ENCODE peak calls at places on chromosome 22, in seven cellular contexts. W is activated CD8-positive, alpha-beta T cell treated with anti-CD3 and anti-CD28 coated beads for 36 hours; V is endothelial cell; H is cardiac fibroblast; X is EH; A is foreskin fibroblast; S is coronary artery. M is an unnamed sample.

GRCh38 chr22:35917651-35918050 is 111.0 kb downstream of the RBFOX2 start:
- DNase-seq in A (no peak), S (no peak), X (no peak), W (no peak), H (no peak), V (no peak), M (no peak)

GRCh38 chr22:49838771-49839717 is 11.4 kb upstream of the BRD1 start:
- DNase-seq in X (no peak), H (no peak), S (no peak), A (no peak), W (peak), V (no peak), M (no peak)

GRCh38 chr22:42217019-42217751 is 53.3 kb downstream of the TCF20 start:
- DNase-seq in W (peak), V (no peak), S (no peak), X (no peak), H (no peak), A (no peak), M (no peak)

GRCh38 chr22:32625985-32626384 is 151.4 kb downstream of the FBXO7 start:
- DNase-seq in V (no peak), A (no peak), X (peak), H (no peak), W (no peak), S (no peak), M (no peak)

GRCh38 chr22:33271390-33272161 is 213.4 kb upstream of the SYN3 start:
- DNase-seq in A (no peak), V (no peak), W (no peak), S (peak), H (peak), X (peak), M (no peak)

GRCh38 chr22:24436553-24436952 is 9.2 kb downstream of the ADORA2A start:
- DNase-seq in S (peak), V (no peak), A (no peak), H (no peak), X (no peak), W (no peak), M (no peak)

GRCh38 chr22:21712751-21713427 is 22.7 kb downstream of the YPEL1 start:
- DNase-seq in X (peak), W (peak), H (peak), A (peak), S (no peak), V (peak), M (peak)

GRCh38 chr22:40037320-40037719 is 42.6 kb downstream of the FAM83F start:
- DNase-seq in H (no peak), S (no peak), V (no peak), X (no peak), W (no peak), A (no peak), M (no peak)

GRCh38 chr22:35598396-35598710 is 18.8 kb downstream of the MB start:
- DNase-seq in H (no peak), X (no peak), W (no peak), V (no peak), A (no peak), S (no peak), M (no peak)

GRCh38 chr22:19663821-19664325 is 50.4 kb upstream of the SEPTIN5 start:
- DNase-seq in W (no peak), X (peak), H (peak), A (peak), V (no peak), S (no peak), M (peak)

GRCh38 chr22:24697671-24698082 is 76.8 kb downstream of the PIWIL3 start:
- DNase-seq in X (no peak), A (no peak), W (no peak), H (no peak), S (no peak), V (no peak), M (no peak)

GRCh38 chr22:28706845-28707244 is 27.2 kb upstream of the TTC28 start:
- DNase-seq in V (no peak), S (no peak), X (no peak), A (no peak), W (no peak), H (no peak), M (no peak)

GRCh38 chr22:32904044-32904443 is 102.5 kb downstream of the TIMP3 start:
- DNase-seq in H (peak), X (peak), V (peak), S (no peak), W (peak), A (no peak), M (peak)

GRCh38 chr22:46533434-46533833 is 4.0 kb downstream of the CELSR1 start:
- DNase-seq in X (no peak), S (no peak), W (no peak), A (no peak), V (no peak), H (no peak), M (no peak)

GRCh38 chr22:46077669-46078099 is 72.6 kb upstream of the PPARA start:
- DNase-seq in H (peak), W (no peak), S (peak), V (no peak), X (peak), A (no peak), M (no peak)

GRCh38 chr22:49259870-49260615 is 567.6 kb downstream of the BRD1 start:
- DNase-seq in X (no peak), V (no peak), H (no peak), W (no peak), S (peak), A (no peak), M (no peak)

GRCh38 chr22:19196841-19197612 is 18.5 kb upstream of the SLC25A1 start:
- DNase-seq in H (no peak), X (no peak), V (no peak), W (no peak), S (no peak), A (no peak), M (no peak)

GRCh38 chr22:32870474-32870873 is 69.0 kb downstream of the TIMP3 start:
- DNase-seq in A (no peak), H (no peak), X (no peak), W (no peak), V (no peak), S (no peak), M (no peak)

GRCh38 chr22:48919851-48920589 is 907.7 kb downstream of the BRD1 start:
- DNase-seq in S (no peak), H (no peak), X (no peak), A (no peak), W (no peak), V (no peak), M (no peak)

GRCh38 chr22:24796056-24796455 is 10.0 kb upstream of the SGSM1 start:
- DNase-seq in A (no peak), H (no peak), V (no peak), W (no peak), X (no peak), S (no peak), M (no peak)

GRCh38 chr22:33757443-33758124 is 162.7 kb downstream of the LARGE1 start:
- DNase-seq in V (no peak), S (no peak), W (no peak), A (no peak), H (no peak), X (no peak), M (no peak)

GRCh38 chr22:48794906-48795305 is 1032.8 kb downstream of the BRD1 start:
- DNase-seq in X (no peak), W (no peak), A (no peak), S (no peak), V (no peak), H (no peak), M (no peak)

GRCh38 chr22:23047265-23047664 is 23.1 kb upstream of the GNAZ start:
- DNase-seq in V (no peak), S (no peak), W (no peak), X (no peak), A (no peak), H (no peak), M (no peak)

GRCh38 chr22:37624876-37625275 is 14.6 kb upstream of the SH3BP1 start:
- DNase-seq in H (no peak), V (no peak), A (no peak), W (no peak), X (no peak), S (no peak), M (no peak)

GRCh38 chr22:47371263-47372090 is 609.0 kb downstream of the TBC1D22A start:
- DNase-seq in A (no peak), X (no peak), S (no peak), V (no peak), H (no peak), W (no peak), M (no peak)

GRCh38 chr22:20139391-20140106 is 7.9 kb downstream of the ZDHHC8 start:
- DNase-seq in X (no peak), A (no peak), H (no peak), V (no peak), S (no peak), W (no peak), M (no peak)

GRCh38 chr22:49190816-49191505 is 636.7 kb downstream of the BRD1 start:
- DNase-seq in X (no peak), V (no peak), H (no peak), A (no peak), S (no peak), W (no peak), M (no peak)

GRCh38 chr22:30483169-30483568 is 11.4 kb upstream of the SEC14L3 start:
- DNase-seq in S (no peak), V (no peak), H (peak), X (peak), W (no peak), A (no peak), M (no peak)

GRCh38 chr22:45877036-45877380 is 100.0 kb downstream of the WNT7B start:
- DNase-seq in X (no peak), S (no peak), A (no peak), H (no peak), W (no peak), V (no peak), M (no peak)

M was measured in hepatic stellate cell.